ENCODE peak calls at places on chromosomes 7 and 10, in four cellular contexts. K, W, O and M are unnamed samples.

GRCh38 chr10:12187321-12187905 is 8.3 kb downstream of the NUDT5 start:
- DNase-seq in K (no peak), W (no peak), O (no peak), M (no peak)

GRCh38 chr10:598415-599170 is 90.9 kb downstream of the DIP2C start:
- DNase-seq in O (no peak), W (no peak), K (no peak), M (no peak)

GRCh38 chr7:158317238-158318205 is 270.1 kb downstream of the PTPRN2 start:
- DNase-seq in K (no peak), W (no peak), O (no peak), M (no peak)

GRCh38 chr7:75591467-75591866 is 99.3 kb downstream of the SPDYE5 start:
- DNase-seq in K (no peak), W (no peak), O (no peak), M (no peak)

GRCh38 chr10:86953747-86954680 is 3.4 kb downstream of the MMRN2 start:
- DNase-seq in W (no peak), O (peak), K (peak), M (no peak)

GRCh38 chr10:84838851-84839250 is 510.5 kb downstream of the CCSER2 start:
- DNase-seq in K (no peak), W (no peak), O (no peak), M (peak)

GRCh38 chr7:5594616-5595544 is 171.2 kb upstream of the TNRC18 start:
- DNase-seq in K (peak), W (no peak), O (peak), M (no peak)

GRCh38 chr10:72981882-72982529 is 27.4 kb upstream of the PLA2G12B start:
- DNase-seq in W (no peak), K (no peak), O (no peak), M (no peak)

GRCh38 chr7:41097501-41097900 is 605.4 kb downstream of the INHBA start:
- DNase-seq in O (no peak), K (no peak), W (no peak), M (no peak)

GRCh38 chr7:22571776-22572175 is 71.8 kb upstream of the STEAP1B start:
- DNase-seq in W (no peak), K (no peak), O (no peak), M (no peak)

GRCh38 chr7:44994877-44995554 is 5.0 kb upstream of the CCM2 start:
- DNase-seq in W (no peak), K (no peak), O (no peak), M (no peak)

GRCh38 chr10:110504111-110504735 is 6.5 kb downstream of the DUSP5 start:
- DNase-seq in O (peak), W (no peak), K (peak), M (peak)

GRCh38 chr10:110501142-110501937 is 3.6 kb downstream of the DUSP5 start:
- DNase-seq in O (peak), W (peak), K (peak), M (no peak)

GRCh38 chr10:110503528-110504110 is 5.9 kb downstream of the DUSP5 start:
- DNase-seq in W (no peak), O (no peak), K (no peak), M (no peak)

GRCh38 chr10:110502072-110502845 is 4.6 kb downstream of the DUSP5 start:
- DNase-seq in K (no peak), O (no peak), W (no peak), M (no peak)

DNA sequence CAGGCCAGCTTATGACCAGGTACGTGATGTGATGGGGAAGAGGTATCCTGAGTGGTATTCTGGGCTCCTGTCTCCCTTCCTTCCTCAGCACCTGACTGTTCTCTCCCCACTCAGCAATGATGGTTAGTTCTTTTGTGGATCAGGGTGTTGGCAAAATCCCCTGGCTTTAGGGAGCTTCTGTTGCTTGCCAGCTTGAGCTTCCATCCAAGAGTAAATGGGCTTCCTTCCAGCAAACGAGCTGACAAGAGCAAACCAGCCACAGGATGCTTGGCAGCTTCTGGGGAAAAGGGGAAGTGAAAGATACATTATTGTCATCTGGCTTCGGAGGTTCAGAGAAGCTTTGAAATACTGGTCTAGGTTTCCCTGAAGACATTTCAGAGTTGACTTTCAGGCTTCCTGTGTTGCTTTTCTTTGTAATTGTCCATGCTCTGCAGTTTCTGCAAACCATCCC is 5.2 kb downstream of the DUSP5 start:
- DNase-seq in K (peak), O (peak), W (no peak), M (no peak)
- TF ChIP-seq POLR2A in K (no peak), O (no peak), W (no peak), M (no peak)

DNA sequence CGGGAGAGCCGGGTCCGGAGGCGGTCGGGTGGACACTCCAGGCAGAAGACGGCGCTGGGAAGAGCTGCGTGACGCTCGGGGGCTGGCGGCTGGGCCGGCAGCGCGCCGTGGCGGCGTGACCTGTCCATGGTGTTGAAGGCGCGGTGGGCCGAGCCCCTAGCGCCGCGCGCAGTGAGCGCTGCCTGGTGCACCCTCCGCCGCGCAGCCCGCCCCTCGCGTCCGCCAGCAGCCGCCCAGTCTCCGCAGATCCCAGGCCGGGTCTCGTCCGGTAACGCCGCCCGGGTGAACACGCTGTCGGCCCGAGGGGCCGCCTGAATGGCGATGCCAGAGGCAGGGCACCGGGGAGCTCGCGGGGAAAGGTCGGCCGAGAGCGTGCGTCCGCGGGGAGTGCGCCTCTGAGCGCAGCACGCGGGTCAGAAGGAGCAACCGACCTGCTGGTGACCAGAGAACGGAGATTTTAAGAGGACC is 657 bp upstream of the TMEM178B start:
- DNase-seq in W (peak), K (peak), O (peak), M (peak)
- H3K4me3 ChIP-seq in W (peak), K (peak), O (no peak), M (peak)

DNA sequence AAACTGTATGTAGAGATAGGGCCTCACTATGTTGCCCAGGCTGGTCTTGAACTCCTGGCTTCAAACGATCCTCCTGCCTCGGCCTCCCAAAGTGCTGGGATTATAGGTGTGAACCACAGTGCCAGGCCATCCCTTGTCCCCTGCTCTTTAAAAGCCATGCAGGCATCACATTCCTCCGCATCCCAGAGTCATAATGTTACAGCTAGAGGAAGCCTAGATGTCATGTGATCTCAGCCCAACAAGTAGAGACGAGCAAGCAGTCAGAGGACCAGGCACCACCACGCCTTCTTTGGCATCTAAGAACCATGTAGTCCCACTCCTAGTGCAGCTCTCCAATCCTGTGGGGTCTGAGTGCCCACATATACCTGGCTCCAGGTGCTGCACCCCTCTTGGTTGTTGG is 13.1 kb downstream of the PODXL start:
- DNase-seq in O (no peak), K (no peak), W (no peak), M (no peak)
- TF ChIP-seq POLR2A in O (no peak), K (no peak), W (no peak), M (no peak)

GRCh38 chr10:50358411-50358810 is 107.1 kb upstream of the ASAH2 start:
- DNase-seq in O (no peak), K (no peak), W (no peak), M (no peak)
- H3K4me3 ChIP-seq in O (no peak), K (no peak), W (no peak), M (no peak)

DNA sequence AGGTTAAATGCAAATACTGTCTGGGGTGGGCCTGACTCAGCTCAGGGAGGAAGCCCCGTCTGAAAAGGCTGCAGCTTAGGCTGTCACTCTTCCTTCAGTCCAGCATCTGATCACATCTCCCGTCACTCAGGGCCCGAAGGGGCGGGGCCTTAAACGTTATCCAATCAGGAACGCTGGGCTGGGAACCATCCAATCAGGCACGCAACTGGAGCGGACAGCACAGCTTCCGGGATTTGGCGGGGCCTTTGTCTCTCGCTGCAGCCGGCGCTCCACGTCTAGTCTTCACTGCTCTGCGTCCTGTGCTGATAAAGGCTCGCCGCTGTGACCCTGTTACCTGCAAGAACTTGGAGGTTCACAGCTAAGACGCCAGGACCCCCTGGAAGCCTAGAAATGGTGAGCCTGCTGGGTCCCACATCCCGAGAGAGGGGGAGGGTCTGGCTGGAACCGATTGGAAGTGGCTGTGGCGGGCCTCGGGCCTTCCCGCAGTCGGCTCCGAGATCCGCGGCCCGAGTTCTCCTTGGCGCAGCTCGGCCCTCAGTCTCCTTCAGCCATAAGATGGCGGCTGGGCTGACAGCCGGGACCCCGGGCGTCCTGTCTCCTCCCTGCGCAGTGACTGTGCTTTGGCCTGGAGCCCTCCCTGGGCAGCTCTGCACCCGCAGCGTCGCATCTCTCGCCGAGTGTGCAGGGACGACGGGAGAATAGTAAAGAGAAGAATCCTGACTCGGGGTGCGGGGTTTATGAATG is at the start of gene ZNF92:
- DNase-seq in O (peak), W (peak), K (peak), M (peak)
- TF ChIP-seq POLR2A in O (peak), W (peak), K (peak), M (no peak)

GRCh38 chr10:45419673-45420020 is 45.6 kb downstream of the ALOX5 start:
- DNase-seq in O (no peak), K (no peak), W (no peak), M (no peak)
- H3K4me3 ChIP-seq in O (no peak), K (peak), W (peak), M (peak)

GRCh38 chr10:14585287-14586193 is 189.2 kb downstream of the FAM107B start:
- DNase-seq in W (peak), O (no peak), K (no peak), M (no peak)
- TF ChIP-seq POLR2A in W (no peak), O (no peak), K (no peak), M (no peak)